ENCODE peak calls at places on chromosome X, in eight cellular contexts. B, Z, R, G, I, H, D and M are unnamed samples.

GRCh38 chrX:23742174-23742692 is 843 bp downstream of the ACOT9 start:
- DNase-seq in H (peak), G (peak), B (peak), R (no peak), I (peak), Z (no peak), D (peak), M (peak)

GRCh38 chrX:150594584-150594983 is 26.2 kb downstream of the MTM1 start:
- DNase-seq in R (no peak), I (no peak), Z (no peak), B (no peak), D (no peak), H (peak), G (no peak), M (no peak)

GRCh38 chrX:117996918-117997480 is 119.6 kb downstream of the KLHL13 start:
- DNase-seq in I (peak), G (no peak), H (peak), D (no peak), R (no peak), Z (no peak), B (no peak), M (no peak)

GRCh38 chrX:30935985-30936384 is 46.9 kb upstream of the TAB3 start:
- DNase-seq in Z (no peak), B (no peak), D (peak), G (peak), R (peak), I (peak), H (peak), M (no peak)

GRCh38 chrX:40079572-40079971 is 18.2 kb downstream of the BCOR start:
- DNase-seq in B (no peak), Z (no peak), R (no peak), G (no peak), D (no peak), I (no peak), H (no peak), M (no peak)

GRCh38 chrX:13223868-13224555 is 95.8 kb downstream of the ATXN3L start:
- DNase-seq in Z (no peak), R (no peak), D (no peak), G (peak), I (peak), H (no peak), B (no peak), M (no peak)

GRCh38 chrX:138191998-138192397 is 519.5 kb downstream of the FGF13 start:
- DNase-seq in G (no peak), R (no peak), D (no peak), B (no peak), Z (no peak), I (peak), H (peak), M (no peak)

GRCh38 chrX:155028192-155028591 is 1.5 kb downstream of the FUNDC2 start:
- DNase-seq in R (no peak), D (no peak), I (no peak), H (peak), B (no peak), Z (no peak), G (no peak), M (no peak)

GRCh38 chrX:134896194-134896593 is 94.6 kb upstream of the SMIM10 start:
- DNase-seq in I (no peak), H (no peak), G (no peak), Z (no peak), B (no peak), D (no peak), R (no peak), M (no peak)

GRCh38 chrX:55767100-55767499 is 49.6 kb downstream of the RRAGB start:
- DNase-seq in Z (no peak), I (peak), R (no peak), B (no peak), H (no peak), D (no peak), G (no peak), M (no peak)

DNA sequence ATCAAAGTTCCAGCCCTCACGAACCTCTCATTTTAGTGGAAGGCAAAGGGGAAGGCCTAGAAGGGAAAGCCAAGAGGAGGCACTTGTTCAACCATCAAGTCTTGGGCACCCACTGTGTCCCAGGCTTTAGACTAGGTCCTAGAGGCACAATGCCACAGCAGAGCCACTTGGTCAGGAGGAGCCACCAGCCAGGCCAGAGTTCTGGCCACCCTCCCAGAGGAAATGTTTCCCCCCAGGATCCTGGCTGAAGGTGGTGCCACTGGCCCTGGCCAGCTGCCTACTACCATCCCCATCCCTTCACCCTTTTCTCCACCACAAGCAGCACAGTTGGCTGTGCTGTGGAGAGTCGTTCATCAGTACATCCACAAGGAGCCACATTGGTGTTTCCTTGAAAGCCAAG is 34.3 kb upstream of the XPNPEP2 start:
- DNase-seq in H (no peak), R (no peak), D (no peak), Z (peak), G (no peak), B (no peak), I (no peak), M (no peak)
- TF ChIP-seq CTCF in H (no peak), R (no peak), D (no peak), Z (no peak), G (no peak), B (no peak), I (no peak), M (no peak)

GRCh38 chrX:48514868-48515460 is 6.2 kb downstream of the PORCN start:
- DNase-seq in H (no peak), B (no peak), Z (no peak), D (no peak), G (no peak), R (no peak), I (no peak), M (no peak)

GRCh38 chrX:48514126-48514806 is 5.5 kb downstream of the PORCN start:
- DNase-seq in R (no peak), H (no peak), D (no peak), G (no peak), Z (no peak), B (no peak), I (no peak), M (no peak)

GRCh38 chrX:48511561-48511960 is 2.8 kb downstream of the PORCN start:
- DNase-seq in D (no peak), G (peak), H (no peak), I (no peak), R (no peak), Z (no peak), B (no peak), M (no peak)

GRCh38 chrX:48512371-48512935 is 3.7 kb downstream of the PORCN start:
- DNase-seq in D (no peak), I (no peak), H (no peak), G (no peak), R (no peak), Z (no peak), B (no peak), M (no peak)

GRCh38 chrX:48513670-48514069 is 4.9 kb downstream of the PORCN start:
- DNase-seq in D (no peak), H (no peak), Z (no peak), B (no peak), I (no peak), G (no peak), R (no peak), M (no peak)
- TF ChIP-seq POLR2A in D (no peak), H (no peak), Z (no peak), B (no peak), I (no peak), G (no peak), R (no peak), M (no peak)

GRCh38 chrX:10506781-10507180 is 113.6 kb downstream of the MID1 start:
- DNase-seq in I (no peak), G (no peak), B (no peak), Z (no peak), R (no peak), H (no peak), D (no peak), M (no peak)

GRCh38 chrX:10507876-10508275 is 112.5 kb downstream of the MID1 start:
- DNase-seq in Z (no peak), D (no peak), B (no peak), R (no peak), G (no peak), I (peak), H (no peak), M (no peak)

GRCh38 chrX:10508891-10509290 is 111.5 kb downstream of the MID1 start:
- DNase-seq in D (no peak), H (no peak), Z (no peak), R (no peak), I (no peak), B (no peak), G (no peak), M (no peak)

GRCh38 chrX:10507181-10507580 is 113.2 kb downstream of the MID1 start:
- DNase-seq in I (peak), R (no peak), D (no peak), Z (no peak), G (no peak), H (no peak), B (no peak), M (no peak)

DNA sequence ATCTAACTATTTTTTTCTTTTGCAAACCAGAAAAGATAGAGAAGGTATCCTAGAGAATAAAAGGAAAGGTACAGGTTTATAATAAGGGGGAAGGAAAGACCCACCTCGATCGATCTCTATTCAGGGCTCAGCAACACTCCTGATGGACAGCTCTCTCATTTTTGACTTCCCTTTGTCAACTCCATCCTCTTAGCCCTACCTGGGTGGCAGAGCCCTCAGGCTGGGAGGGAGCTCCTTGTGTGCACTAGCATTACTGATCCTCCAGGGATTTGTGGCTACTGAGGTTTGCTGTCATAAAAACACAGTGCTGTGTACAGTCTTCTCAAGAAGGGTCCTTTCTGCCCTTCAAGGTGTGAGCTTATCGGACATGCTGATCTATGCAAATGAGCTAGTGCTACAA is 111.0 kb downstream of the MID1 start:
- DNase-seq in H (peak), R (no peak), Z (no peak), D (no peak), B (no peak), G (no peak), I (no peak), M (no peak)
- TF ChIP-seq CTCF in H (no peak), R (no peak), Z (no peak), D (no peak), B (no peak), G (no peak), I (no peak), M (no peak)

DNA sequence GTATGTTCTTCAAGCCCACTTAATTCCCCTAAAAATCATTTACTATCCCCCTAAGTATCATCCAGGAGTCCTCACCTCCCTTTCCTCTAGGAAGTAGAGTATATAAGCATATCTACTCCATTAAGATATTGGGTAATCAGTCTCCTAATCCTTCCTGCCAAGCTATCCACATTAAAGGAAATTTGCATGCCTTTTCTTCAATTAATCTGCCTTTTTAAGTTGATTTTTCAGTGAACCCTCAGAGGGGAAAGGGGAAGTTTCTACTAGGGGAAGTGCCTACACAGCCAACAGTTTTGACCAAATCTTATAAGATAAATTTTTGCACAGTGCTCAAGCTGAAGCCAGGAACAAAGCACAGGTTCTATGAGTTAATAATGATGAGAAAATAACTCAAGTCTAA is 222.8 kb downstream of the NLGN4X start:
- DNase-seq in Z (no peak), I (no peak), R (no peak), D (no peak), H (no peak), B (no peak), G (no peak), M (no peak)
- TF ChIP-seq POLR2A in Z (no peak), I (no peak), R (no peak), D (no peak), H (no peak), B (no peak), G (no peak), M (no peak)

DNA sequence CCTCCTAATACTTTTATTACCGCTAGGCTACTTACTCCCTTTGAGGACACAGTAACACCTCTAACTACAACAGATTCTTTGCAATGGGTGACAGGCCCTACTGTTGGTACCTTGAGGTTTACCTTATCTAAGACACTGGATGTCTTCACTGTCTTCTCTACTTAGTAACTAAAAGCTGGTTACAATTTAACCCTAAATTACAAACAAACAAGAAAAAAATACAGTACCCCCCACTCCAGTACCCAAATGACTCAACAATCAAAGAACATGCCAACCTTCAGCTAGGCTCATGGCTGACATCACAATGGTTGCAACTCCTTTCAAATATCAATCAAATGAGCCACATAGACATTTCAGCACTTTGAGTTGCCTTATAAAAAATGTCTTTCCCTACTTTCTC is 198.0 kb downstream of the GUCY2F start:
- DNase-seq in H (no peak), R (no peak), G (no peak), B (no peak), D (no peak), I (no peak), Z (no peak), M (no peak)
- TF ChIP-seq CTCF in H (no peak), R (no peak), G (no peak), B (no peak), D (no peak), I (no peak), Z (no peak), M (no peak)

DNA sequence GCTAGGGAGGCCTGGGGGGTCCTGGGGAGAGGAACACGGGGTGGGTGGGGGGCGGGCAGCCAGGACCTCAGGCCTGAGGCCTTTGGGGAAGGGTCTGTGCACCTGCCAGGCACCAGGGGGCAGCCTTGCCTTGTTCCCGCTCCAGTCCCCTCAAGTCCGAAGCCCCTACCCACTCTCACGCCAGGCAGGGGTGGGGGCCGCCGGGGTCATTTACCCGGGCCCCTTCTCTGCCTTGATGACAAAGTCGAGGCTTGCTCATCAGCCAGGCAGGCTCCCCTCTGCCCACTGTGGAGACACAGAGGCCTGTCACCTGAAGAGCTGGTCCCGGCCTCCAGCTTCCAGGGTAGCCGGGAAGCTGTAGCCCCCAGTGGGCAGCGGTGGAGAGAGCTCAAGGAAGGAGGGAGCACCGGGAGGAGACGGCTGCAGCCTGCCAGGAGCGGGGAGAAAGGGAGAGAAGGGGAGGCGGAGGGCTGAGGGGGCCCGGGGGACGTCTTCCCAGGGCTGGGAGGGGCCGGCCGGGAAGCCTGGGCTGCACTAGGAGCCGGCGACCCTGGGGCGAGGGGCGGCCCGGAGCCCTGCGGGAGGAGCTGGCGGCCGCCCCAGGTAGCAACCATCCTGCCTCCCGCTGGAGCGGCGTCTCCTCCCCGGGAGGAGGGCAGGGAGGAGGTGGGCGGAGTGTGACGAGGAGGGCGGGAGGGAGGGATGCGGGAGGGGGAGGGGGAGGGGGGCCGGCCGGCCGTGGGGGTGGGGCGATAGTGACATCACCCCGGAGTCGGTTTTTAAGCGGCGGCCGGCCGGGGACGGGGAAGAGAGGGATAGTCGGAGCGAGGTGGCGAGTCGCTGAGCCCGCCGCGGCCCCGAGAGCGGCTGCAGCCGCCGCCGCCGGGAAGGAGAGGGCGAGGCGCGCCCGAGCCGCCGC is at the start of gene SLC6A8:
- DNase-seq in I (peak), H (peak), R (peak), G (peak), Z (peak), D (peak), B (no peak), M (peak)
- TF ChIP-seq POLR2A in I (peak), H (no peak), R (no peak), G (peak), Z (no peak), D (no peak), B (no peak), M (peak)

GRCh38 chrX:42289492-42290385 is 366.4 kb upstream of the CASK start:
- DNase-seq in H (no peak), I (no peak), D (no peak), G (no peak), Z (no peak), R (no peak), B (no peak), M (no peak)

DNA sequence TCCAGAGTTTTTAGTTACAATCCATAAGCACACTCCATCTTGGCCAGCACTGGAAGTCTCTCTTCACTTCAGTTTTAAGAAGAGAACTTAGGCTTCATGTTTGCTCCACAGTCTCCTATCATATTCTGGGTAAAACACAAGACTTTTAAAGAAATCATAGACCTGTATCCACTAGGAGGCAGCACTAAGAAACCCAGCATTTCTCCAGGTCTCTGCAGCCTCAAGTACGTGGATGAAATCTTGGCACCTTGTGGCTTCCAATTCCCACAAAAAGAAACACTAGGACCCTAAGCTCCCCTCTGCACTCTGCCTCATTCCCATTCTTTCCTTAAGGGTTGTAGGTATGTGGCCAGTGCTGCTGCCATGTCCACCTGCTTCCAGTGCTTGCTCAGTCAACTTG is 367.3 kb upstream of the CASK start:
- DNase-seq in R (no peak), Z (no peak), B (no peak), H (peak), G (no peak), I (peak), D (no peak), M (no peak)
- TF ChIP-seq CTCF in R (no peak), Z (no peak), B (no peak), H (peak), G (no peak), I (no peak), D (no peak), M (no peak)

DNA sequence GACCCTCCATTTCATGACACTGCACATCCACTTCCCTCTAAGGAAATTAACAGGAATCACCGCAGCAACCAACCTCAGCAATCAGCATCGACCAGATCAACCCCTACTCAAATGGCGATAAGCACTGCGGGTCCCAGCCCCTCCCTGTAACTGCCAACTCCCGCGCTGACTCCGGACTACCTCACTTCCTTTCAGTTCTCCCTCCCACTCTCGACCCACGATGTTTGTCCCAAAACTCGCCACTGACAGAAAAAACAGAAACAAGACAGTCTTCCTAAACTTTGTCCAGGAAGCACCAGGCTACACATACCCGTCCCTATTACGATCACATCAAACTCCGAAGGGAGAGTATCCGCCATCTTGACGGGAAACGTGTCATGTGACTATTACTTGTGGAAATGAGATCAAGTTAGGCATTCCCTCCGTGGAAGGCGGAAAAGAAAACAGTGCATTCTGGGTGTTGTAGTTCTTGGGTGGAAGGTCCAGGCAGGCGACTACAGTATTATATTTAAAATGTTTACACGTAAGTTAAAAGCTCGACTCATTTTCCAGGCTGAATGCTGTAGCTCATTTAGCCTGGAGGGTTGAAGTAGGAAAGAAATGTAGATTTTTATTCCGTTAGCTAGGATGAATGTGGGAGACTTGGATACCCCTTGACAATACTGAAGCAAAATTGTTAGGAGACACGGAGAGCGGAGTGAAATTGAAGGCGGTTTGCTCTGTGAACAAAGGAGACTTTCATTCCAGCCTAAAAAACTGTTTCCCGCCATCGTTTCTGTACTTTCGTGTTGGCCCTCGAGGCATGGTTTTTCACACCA is at the start of gene CHM:
- DNase-seq in R (no peak), D (peak), H (peak), B (peak), G (peak), I (peak), Z (peak), M (peak)
- TF ChIP-seq POLR2A in R (no peak), D (no peak), H (peak), B (no peak), G (peak), I (peak), Z (no peak), M (peak)